ENCODE peak calls at places on chromosomes 4 and X, in ten cellular contexts. W, A, U, Q, N, F, D, P, V and B are unnamed samples.

GRCh38 chr4:101993002-101993840 is 202.7 kb downstream of the BANK1 start:
- DNase-seq in F (no peak), N (peak; percentile 20), Q (no peak), V (no peak), D (peak; percentile 28), W (no peak), P (no peak), A (no peak), U (no peak), B (no peak)

GRCh38 chrX:117325706-117326105 is 790.9 kb downstream of the KLHL13 start:
- DNase-seq in N (no peak), V (no peak), F (no peak), P (no peak), U (no peak), A (no peak), D (no peak), W (no peak), Q (no peak), B (no peak)

GRCh38 chr4:156790866-156791265 is 180.7 kb downstream of the PDGFC start:
- DNase-seq in P (no peak), V (peak; percentile 50), W (no peak), D (peak; percentile 78), N (peak; percentile 83), A (peak; percentile 53), F (peak; percentile 85), Q (peak; percentile 91), U (no peak), B (peak; percentile 90)

GRCh38 chr4:59987289-59987688 is 1212.8 kb upstream of the ADGRL3 start:
- DNase-seq in U (no peak), P (no peak), Q (no peak), W (no peak), N (no peak), A (no peak), F (peak; percentile 17), V (no peak), D (no peak), B (no peak)

GRCh38 chrX:40474205-40474626 is 106.6 kb upstream of the ATP6AP2 start:
- DNase-seq in N (no peak), W (peak; percentile 68), Q (no peak), P (no peak), V (peak; percentile 15), U (no peak), D (peak; percentile 25), A (peak; percentile 85), F (no peak), B (peak; percentile 62)

GRCh38 chrX:21972721-21973120 is 32.2 kb downstream of the SMS start:
- DNase-seq in V (no peak), F (peak; percentile 10), U (no peak), A (peak; percentile 27), P (no peak), N (peak; percentile 65), Q (peak; percentile 89), W (peak; percentile 3), D (peak; percentile 67), B (peak; percentile 43)

GRCh38 chrX:108642273-108642628 is 94.1 kb downstream of the IRS4 start:
- DNase-seq in F (no peak), A (no peak), N (no peak), P (no peak), D (no peak), W (no peak), U (no peak), V (no peak), Q (no peak), B (no peak)

GRCh38 chrX:43741843-43742573 is 85.9 kb downstream of the MAOA start:
- DNase-seq in A (no peak), Q (peak; percentile 25), N (peak; percentile 74), D (peak; percentile 76), V (no peak), U (no peak), P (no peak), W (no peak), F (peak; percentile 3), B (no peak)

GRCh38 chr4:83569967-83570366 is 34.1 kb downstream of the GPAT3 start:
- DNase-seq in U (no peak), W (no peak), D (no peak), A (no peak), Q (no peak), F (peak; percentile 44), N (no peak), P (no peak), V (peak; percentile 91), B (no peak)

GRCh38 chrX:152830312-152831305 is at the start of the genes CETN2 and NSDHL:
- DNase-seq in V (peak; percentile 94), F (peak; percentile 95), N (peak; percentile 95), W (peak; percentile 77), U (peak; percentile 96), Q (peak; percentile 90), A (peak; percentile 93), P (peak; percentile 96), D (peak; percentile 97), B (peak; percentile 92)
- H3K27ac ChIP-seq in V (peak within 1 kb of the TSS; percentile 86), F (peak within 1 kb of the TSS; percentile 45), N (peak within 1 kb of the TSS; percentile 86), W (no peak within 1 kb of the TSS), U (peak within 1 kb of the TSS; percentile 70), Q (peak within 1 kb of the TSS; percentile 78), A (no peak within 1 kb of the TSS), P (peak within 1 kb of the TSS; percentile 38), D (peak within 1 kb of the TSS; percentile 94), B (peak within 1 kb of the TSS; percentile 35)

DNA sequence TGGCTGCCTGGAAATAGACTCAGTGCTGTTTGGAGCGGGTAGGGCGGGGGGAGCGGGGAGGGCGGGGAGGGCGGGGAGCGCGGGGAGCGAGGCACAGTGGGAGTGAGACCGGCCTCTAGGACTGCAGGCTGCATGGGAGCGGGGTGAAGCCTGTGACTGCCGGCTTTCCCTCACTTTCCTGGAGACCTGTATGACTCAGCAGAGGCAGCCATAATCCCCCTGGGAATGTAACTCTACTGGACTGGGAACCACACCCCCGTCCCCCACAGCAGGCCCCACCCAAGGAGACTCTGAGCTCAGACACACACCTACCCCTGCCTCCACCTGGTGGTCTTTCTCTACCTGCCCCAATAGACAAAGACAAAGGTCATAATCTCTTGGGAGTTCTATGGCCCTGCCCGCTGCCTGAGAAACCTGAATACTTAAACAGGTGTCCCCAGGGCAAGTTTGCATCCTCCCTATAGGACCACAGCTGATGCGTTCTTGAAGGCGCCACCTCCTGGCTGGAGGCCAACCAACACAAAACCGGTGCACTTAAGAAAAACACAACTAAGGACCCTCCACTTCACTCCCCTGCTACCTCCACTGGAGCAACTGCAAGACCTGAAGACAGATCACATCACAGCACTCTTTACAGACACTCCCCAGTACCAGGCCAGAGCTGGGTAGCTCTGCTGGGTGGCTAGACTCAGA is 18.0 kb downstream of the HDAC8 start:
- DNase-seq in W (peak; percentile 38), F (peak; percentile 37), U (no peak), P (no peak), V (no peak), N (no peak), A (peak; percentile 77), Q (no peak), D (peak; percentile 24), B (peak; percentile 79)
- H3K4me3 ChIP-seq in W (peak overlapping the region; percentile 12), F (no peak overlapping the region), U (no peak overlapping the region), P (no peak overlapping the region), V (no peak overlapping the region), N (no peak overlapping the region), A (peak overlapping the region; percentile 53), Q (no peak overlapping the region), D (peak overlapping the region; percentile 6), B (no peak overlapping the region)

DNA sequence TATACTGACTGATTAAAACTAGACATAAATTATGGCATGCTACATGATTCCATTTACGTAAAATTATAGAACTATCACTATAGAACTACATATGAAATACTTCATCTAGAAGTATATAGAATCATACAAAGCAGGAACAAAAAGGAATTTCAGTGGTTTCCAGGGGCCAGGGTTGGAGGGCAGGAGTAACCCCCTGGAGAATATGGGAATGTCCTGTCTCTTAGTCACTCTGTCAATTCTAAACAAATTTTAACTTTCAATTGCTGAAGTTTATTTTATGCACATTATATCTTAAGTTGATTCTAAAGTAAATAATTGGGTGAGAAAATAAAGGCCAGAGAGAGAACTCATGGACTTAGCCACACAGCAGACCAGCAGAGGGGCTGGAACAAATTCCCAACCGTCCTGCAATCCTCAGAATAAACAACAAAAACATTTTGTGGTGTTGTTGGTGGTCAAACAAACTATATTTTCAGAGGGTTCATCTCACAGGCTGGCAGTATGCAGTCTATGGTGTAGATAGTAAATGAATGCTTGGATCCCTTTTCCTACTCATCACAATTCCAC is 476.9 kb upstream of the SLIT2 start:
- DNase-seq in N (peak; percentile 39), W (no peak), D (no peak), Q (no peak), F (peak; percentile 29), A (no peak), P (no peak), V (no peak), U (no peak), B (no peak)
- H3K27ac ChIP-seq in N (no peak overlapping the region), W (no peak overlapping the region), D (no peak overlapping the region), Q (peak overlapping the region; percentile 29), F (peak overlapping the region; percentile 71), A (no peak overlapping the region), P (no peak overlapping the region), V (no peak overlapping the region), U (no peak overlapping the region), B (no peak overlapping the region)

GRCh38 chrX:71111141-71111843 is at the start of gene IL2RG:
- DNase-seq in P (no peak), D (no peak), Q (no peak), W (no peak), V (no peak), N (no peak), U (peak; percentile 72), A (no peak), F (peak; percentile 7), B (no peak)

GRCh38 chrX:71106427-71106826 is at the start of gene CXorf65:
- DNase-seq in A (no peak), U (no peak), W (no peak), D (no peak), P (no peak), N (no peak), F (no peak), V (no peak), Q (no peak), B (peak; percentile 38)

GRCh38 chrX:71105638-71106037 is 902 bp downstream of the CXorf65 start:
- DNase-seq in A (no peak), U (no peak), Q (no peak), D (no peak), F (no peak), P (no peak), N (no peak), W (no peak), V (no peak), B (no peak)

GRCh38 chrX:71107245-71107644 is 705 bp upstream of the CXorf65 start:
- DNase-seq in V (no peak), A (no peak), Q (no peak), N (no peak), U (no peak), P (no peak), W (no peak), D (no peak), F (no peak), B (no peak)

GRCh38 chrX:71107762-71108360 is 1.3 kb upstream of the CXorf65 start:
- DNase-seq in P (no peak), A (no peak), F (no peak), V (no peak), U (no peak), Q (no peak), D (peak; percentile 4), W (no peak), N (no peak), B (peak; percentile 51)
- H3K4me3 ChIP-seq in P (no peak overlapping the region), A (no peak overlapping the region), F (no peak overlapping the region), V (no peak overlapping the region), U (no peak overlapping the region), Q (no peak overlapping the region), D (no peak overlapping the region), W (no peak overlapping the region), N (no peak overlapping the region), B (no peak overlapping the region)

DNA sequence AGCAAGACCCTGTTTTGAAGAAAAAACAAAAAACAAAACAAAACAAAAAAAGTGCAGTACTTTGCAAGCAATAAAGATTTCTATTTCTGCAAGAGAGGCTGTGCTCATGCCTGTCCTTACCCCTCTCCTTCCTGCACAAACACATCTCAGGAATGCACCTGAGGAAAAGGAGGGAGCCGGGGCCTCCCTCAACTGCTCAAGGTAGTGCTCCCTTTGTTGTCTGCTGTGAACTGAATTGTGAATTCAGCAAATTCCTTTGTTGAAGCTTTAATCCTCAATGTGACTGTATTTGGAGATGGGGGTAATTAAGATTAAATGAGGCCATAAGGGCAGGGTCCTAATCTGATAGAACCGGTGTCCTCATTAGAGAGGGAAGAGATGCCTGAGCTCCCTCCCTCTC is 13.9 kb downstream of the FTSJ1 start:
- DNase-seq in V (no peak), A (peak; percentile 1), Q (no peak), F (no peak), N (no peak), W (no peak), P (no peak), D (no peak), U (no peak), B (no peak)
- H3K27ac ChIP-seq in V (peak overlapping the region; percentile 83), A (no peak overlapping the region), Q (peak overlapping the region; percentile 55), F (peak overlapping the region; percentile 98), N (no peak overlapping the region), W (no peak overlapping the region), P (no peak overlapping the region), D (no peak overlapping the region), U (no peak overlapping the region), B (no peak overlapping the region)